ENCODE peak calls at places on chromosome 19, in nine cellular contexts. One of them, this sample, is unnamed.

GRCh38 chr19:48940902-48941301 is 7.4 kb downstream of the DHDH start:
- DNase-seq in cardiac muscle cell: no peak
- DNase-seq in stimulated activated CD4-positive, alpha-beta T cell treated with anti-CD3 and anti-CD28 coated beads, Interleukin-2, amount 100 ng/mL, for 24 hours: no peak
- DNase-seq in fibroblast of pulmonary artery: no peak
- DNase-seq in nucleus accumbens: no peak
- DNase-seq in testis: no peak
- DNase-seq in stromal cell of bone marrow: no peak
- DNase-seq in CD8-positive, alpha-beta T cell: no peak
- DNase-seq in psoas muscle: no peak
- DNase-seq in this sample: no peak

GRCh38 chr19:41225238-41226052 is 6.4 kb downstream of the AXL start:
- DNase-seq in cardiac muscle cell: peak; percentile 98
- DNase-seq in stimulated activated CD4-positive, alpha-beta T cell treated with anti-CD3 and anti-CD28 coated beads, Interleukin-2, amount 100 ng/mL, for 24 hours: peak; percentile 63
- DNase-seq in fibroblast of pulmonary artery: peak; percentile 99
- DNase-seq in nucleus accumbens: peak; percentile 40
- DNase-seq in testis: peak; percentile 72
- DNase-seq in stromal cell of bone marrow: peak; percentile 98
- DNase-seq in CD8-positive, alpha-beta T cell: peak; percentile 9
- DNase-seq in psoas muscle: peak; percentile 79
- DNase-seq in this sample: no peak

GRCh38 chr19:13823901-13824300 is 28.7 kb downstream of the ZSWIM4 start:
- DNase-seq in cardiac muscle cell: no peak
- DNase-seq in stimulated activated CD4-positive, alpha-beta T cell treated with anti-CD3 and anti-CD28 coated beads, Interleukin-2, amount 100 ng/mL, for 24 hours: no peak
- DNase-seq in fibroblast of pulmonary artery: no peak
- DNase-seq in nucleus accumbens: no peak
- DNase-seq in testis: no peak
- DNase-seq in stromal cell of bone marrow: no peak
- DNase-seq in CD8-positive, alpha-beta T cell: no peak
- DNase-seq in psoas muscle: no peak
- DNase-seq in this sample: no peak

GRCh38 chr19:13505761-13506549 is at the start of gene CACNA1A:
- DNase-seq in cardiac muscle cell: peak; percentile 44
- DNase-seq in stimulated activated CD4-positive, alpha-beta T cell treated with anti-CD3 and anti-CD28 coated beads, Interleukin-2, amount 100 ng/mL, for 24 hours: peak; percentile 17
- DNase-seq in fibroblast of pulmonary artery: no peak
- DNase-seq in nucleus accumbens: peak; percentile 34
- DNase-seq in testis: no peak
- DNase-seq in stromal cell of bone marrow: no peak
- DNase-seq in CD8-positive, alpha-beta T cell: no peak
- DNase-seq in psoas muscle: no peak
- DNase-seq in this sample: peak; percentile 2

GRCh38 chr19:9913237-9914000 is 22.9 kb downstream of the OLFM2 start:
- DNase-seq in cardiac muscle cell: no peak
- DNase-seq in stimulated activated CD4-positive, alpha-beta T cell treated with anti-CD3 and anti-CD28 coated beads, Interleukin-2, amount 100 ng/mL, for 24 hours: no peak
- DNase-seq in fibroblast of pulmonary artery: no peak
- DNase-seq in nucleus accumbens: no peak
- DNase-seq in testis: peak; percentile 36
- DNase-seq in stromal cell of bone marrow: no peak
- DNase-seq in CD8-positive, alpha-beta T cell: no peak
- DNase-seq in psoas muscle: no peak
- DNase-seq in this sample: no peak

GRCh38 chr19:42108527-42109389 is 23.5 kb downstream of the POU2F2 start:
- DNase-seq in cardiac muscle cell: peak; percentile 94
- DNase-seq in stimulated activated CD4-positive, alpha-beta T cell treated with anti-CD3 and anti-CD28 coated beads, Interleukin-2, amount 100 ng/mL, for 24 hours: peak; percentile 92
- DNase-seq in fibroblast of pulmonary artery: peak; percentile 95
- DNase-seq in nucleus accumbens: peak; percentile 49
- DNase-seq in testis: peak; percentile 82
- DNase-seq in stromal cell of bone marrow: peak; percentile 74
- DNase-seq in CD8-positive, alpha-beta T cell: peak; percentile 86
- DNase-seq in psoas muscle: peak; percentile 75
- DNase-seq in this sample: peak; percentile 85

GRCh38 chr19:5977222-5977784 is 637 bp downstream of the RANBP3 start:
- DNase-seq in cardiac muscle cell: no peak
- DNase-seq in stimulated activated CD4-positive, alpha-beta T cell treated with anti-CD3 and anti-CD28 coated beads, Interleukin-2, amount 100 ng/mL, for 24 hours: no peak
- DNase-seq in fibroblast of pulmonary artery: no peak
- DNase-seq in nucleus accumbens: no peak
- DNase-seq in testis: no peak
- DNase-seq in stromal cell of bone marrow: no peak
- DNase-seq in CD8-positive, alpha-beta T cell: no peak
- DNase-seq in psoas muscle: no peak
- DNase-seq in this sample: no peak

GRCh38 chr19:52941941-52942370 is 18.7 kb upstream of the ZNF888 start:
- DNase-seq in cardiac muscle cell: peak; percentile 23
- DNase-seq in stimulated activated CD4-positive, alpha-beta T cell treated with anti-CD3 and anti-CD28 coated beads, Interleukin-2, amount 100 ng/mL, for 24 hours: peak; percentile 25
- DNase-seq in fibroblast of pulmonary artery: peak; percentile 31
- DNase-seq in nucleus accumbens: no peak
- DNase-seq in testis: peak; percentile 28
- DNase-seq in stromal cell of bone marrow: no peak
- DNase-seq in CD8-positive, alpha-beta T cell: peak; percentile 6
- DNase-seq in psoas muscle: peak; percentile 42
- DNase-seq in this sample: no peak

GRCh38 chr19:14072535-14073231 is at the start of gene MISP3:
- DNase-seq in cardiac muscle cell: no peak
- DNase-seq in stimulated activated CD4-positive, alpha-beta T cell treated with anti-CD3 and anti-CD28 coated beads, Interleukin-2, amount 100 ng/mL, for 24 hours: peak; percentile 39
- DNase-seq in fibroblast of pulmonary artery: no peak
- DNase-seq in nucleus accumbens: peak; percentile 32
- DNase-seq in testis: peak; percentile 50
- DNase-seq in stromal cell of bone marrow: no peak
- DNase-seq in CD8-positive, alpha-beta T cell: no peak
- DNase-seq in psoas muscle: peak; percentile 62
- DNase-seq in this sample: no peak

GRCh38 chr19:46731007-46731501 is 14.1 kb upstream of the PRKD2 start:
- DNase-seq in cardiac muscle cell: peak; percentile 88
- DNase-seq in stimulated activated CD4-positive, alpha-beta T cell treated with anti-CD3 and anti-CD28 coated beads, Interleukin-2, amount 100 ng/mL, for 24 hours: no peak
- DNase-seq in fibroblast of pulmonary artery: peak; percentile 88
- DNase-seq in nucleus accumbens: no peak
- DNase-seq in testis: no peak
- DNase-seq in stromal cell of bone marrow: peak; percentile 78
- DNase-seq in CD8-positive, alpha-beta T cell: no peak
- DNase-seq in psoas muscle: no peak
- DNase-seq in this sample: no peak

GRCh38 chr19:3162418-3163229 is 15.9 kb upstream of the S1PR4 start:
- DNase-seq in cardiac muscle cell: peak; percentile 22
- DNase-seq in stimulated activated CD4-positive, alpha-beta T cell treated with anti-CD3 and anti-CD28 coated beads, Interleukin-2, amount 100 ng/mL, for 24 hours: no peak
- DNase-seq in fibroblast of pulmonary artery: peak; percentile 38
- DNase-seq in nucleus accumbens: no peak
- DNase-seq in testis: peak; percentile 84
- DNase-seq in stromal cell of bone marrow: no peak
- DNase-seq in CD8-positive, alpha-beta T cell: no peak
- DNase-seq in psoas muscle: no peak
- DNase-seq in this sample: no peak

This sample was measured in CD4-positive, alpha-beta memory T cell.